ENCODE peak calls at places on chromosomes 7 and 10, in seven cellular contexts. One of them, this sample, is unnamed.

GRCh38 chr7:101159696-101160674 is 5.4 kb downstream of the VGF start:
- DNase-seq in substantia nigra: no peak
- DNase-seq in cardiac septum: no peak
- DNase-seq in IMR-90: peak; percentile 57
- DNase-seq in NCI-H2081: no peak
- DNase-seq in HT-29: no peak
- DNase-seq in body of pancreas: no peak
- DNase-seq in this sample: no peak

GRCh38 chr7:16563281-16564022 is 36.8 kb downstream of the LRRC72 start:
- DNase-seq in IMR-90: peak; percentile 0
- DNase-seq in body of pancreas: no peak
- DNase-seq in cardiac septum: no peak
- DNase-seq in HT-29: no peak
- DNase-seq in NCI-H2081: no peak
- DNase-seq in substantia nigra: no peak
- DNase-seq in this sample: no peak

GRCh38 chr7:30196408-30196807 is 61.6 kb downstream of the MTURN start:
- DNase-seq in HT-29: no peak
- DNase-seq in substantia nigra: no peak
- DNase-seq in body of pancreas: no peak
- DNase-seq in cardiac septum: no peak
- DNase-seq in IMR-90: no peak
- DNase-seq in NCI-H2081: no peak
- DNase-seq in this sample: no peak

GRCh38 chr10:132471125-132471451 is 66.5 kb upstream of the INPP5A start:
- DNase-seq in HT-29: no peak
- DNase-seq in IMR-90: no peak
- DNase-seq in NCI-H2081: no peak
- DNase-seq in body of pancreas: no peak
- DNase-seq in substantia nigra: no peak
- DNase-seq in cardiac septum: no peak
- DNase-seq in this sample: no peak

GRCh38 chr10:476458-476780 is 213.0 kb downstream of the DIP2C start:
- DNase-seq in cardiac septum: no peak
- DNase-seq in NCI-H2081: no peak
- DNase-seq in substantia nigra: no peak
- DNase-seq in body of pancreas: no peak
- DNase-seq in IMR-90: no peak
- DNase-seq in HT-29: no peak
- DNase-seq in this sample: no peak

GRCh38 chr10:123858039-123858740 is 33.4 kb downstream of the CPXM2 start:
- DNase-seq in NCI-H2081: no peak
- DNase-seq in substantia nigra: no peak
- DNase-seq in cardiac septum: no peak
- DNase-seq in IMR-90: no peak
- DNase-seq in HT-29: no peak
- DNase-seq in body of pancreas: no peak
- DNase-seq in this sample: no peak

GRCh38 chr7:158567153-158567603 is 20.4 kb downstream of the PTPRN2 start:
- DNase-seq in HT-29: no peak
- DNase-seq in substantia nigra: no peak
- DNase-seq in IMR-90: no peak
- DNase-seq in NCI-H2081: no peak
- DNase-seq in cardiac septum: no peak
- DNase-seq in body of pancreas: peak; percentile 76
- DNase-seq in this sample: no peak

GRCh38 chr10:17088118-17088806 is 41.3 kb downstream of the CUBN start:
- DNase-seq in substantia nigra: no peak
- DNase-seq in IMR-90: peak; percentile 82
- DNase-seq in HT-29: no peak
- DNase-seq in body of pancreas: no peak
- DNase-seq in cardiac septum: no peak
- DNase-seq in NCI-H2081: no peak
- DNase-seq in this sample: no peak

GRCh38 chr10:93333278-93333978 is 148.7 kb downstream of the MYOF start:
- DNase-seq in body of pancreas: no peak
- DNase-seq in HT-29: no peak
- DNase-seq in cardiac septum: no peak
- DNase-seq in NCI-H2081: peak; percentile 56
- DNase-seq in IMR-90: no peak
- DNase-seq in substantia nigra: no peak
- DNase-seq in this sample: no peak

GRCh38 chr10:123241391-123242141 is 87.4 kb downstream of the BUB3 start:
- DNase-seq in substantia nigra: no peak
- DNase-seq in body of pancreas: no peak
- DNase-seq in NCI-H2081: no peak
- DNase-seq in cardiac septum: no peak
- DNase-seq in IMR-90: no peak
- DNase-seq in HT-29: no peak
- DNase-seq in this sample: no peak

GRCh38 chr10:120827251-120827875 is 23.8 kb upstream of the WDR11 start:
- DNase-seq in NCI-H2081: no peak
- DNase-seq in body of pancreas: no peak
- DNase-seq in cardiac septum: no peak
- DNase-seq in HT-29: no peak
- DNase-seq in IMR-90: no peak
- DNase-seq in substantia nigra: no peak
- DNase-seq in this sample: no peak

GRCh38 chr7:151382079-151382885 is 27.6 kb downstream of the WDR86 start:
- DNase-seq in HT-29: no peak
- DNase-seq in body of pancreas: no peak
- DNase-seq in IMR-90: no peak
- DNase-seq in substantia nigra: no peak
- DNase-seq in cardiac septum: no peak
- DNase-seq in NCI-H2081: no peak
- DNase-seq in this sample: peak; percentile 49

GRCh38 chr7:141039366-141039765 is 24.6 kb upstream of the MRPS33 start:
- DNase-seq in substantia nigra: no peak
- DNase-seq in cardiac septum: no peak
- DNase-seq in HT-29: no peak
- DNase-seq in IMR-90: peak; percentile 30
- DNase-seq in body of pancreas: no peak
- DNase-seq in NCI-H2081: no peak
- DNase-seq in this sample: no peak

GRCh38 chr10:123135415-123136141 is at the start of gene HMX3:
- DNase-seq in NCI-H2081: no peak
- DNase-seq in IMR-90: peak; percentile 23
- DNase-seq in substantia nigra: no peak
- DNase-seq in body of pancreas: no peak
- DNase-seq in cardiac septum: no peak
- DNase-seq in HT-29: no peak
- DNase-seq in this sample: no peak

GRCh38 chr10:71693377-71693776 is 26.2 kb downstream of the C10orf105 start:
- DNase-seq in cardiac septum: no peak
- DNase-seq in substantia nigra: no peak
- DNase-seq in IMR-90: no peak
- DNase-seq in HT-29: no peak
- DNase-seq in body of pancreas: no peak
- DNase-seq in NCI-H2081: no peak
- DNase-seq in this sample: no peak

GRCh38 chr7:127903913-127904705 is 127.1 kb downstream of the LRRC4 start:
- DNase-seq in NCI-H2081: no peak
- DNase-seq in body of pancreas: no peak
- DNase-seq in IMR-90: no peak
- DNase-seq in substantia nigra: no peak
- DNase-seq in HT-29: no peak
- DNase-seq in cardiac septum: no peak
- DNase-seq in this sample: no peak

GRCh38 chr10:117653170-117653515 is 110.6 kb downstream of the EMX2 start:
- DNase-seq in HT-29: peak; percentile 31
- DNase-seq in IMR-90: peak; percentile 60
- DNase-seq in substantia nigra: no peak
- DNase-seq in body of pancreas: no peak
- DNase-seq in cardiac septum: no peak
- DNase-seq in NCI-H2081: no peak
- DNase-seq in this sample: no peak

GRCh38 chr7:105590793-105591192 is 9.5 kb upstream of the EFCAB10 start:
- DNase-seq in substantia nigra: no peak
- DNase-seq in IMR-90: no peak
- DNase-seq in HT-29: no peak
- DNase-seq in cardiac septum: no peak
- DNase-seq in body of pancreas: no peak
- DNase-seq in NCI-H2081: no peak
- DNase-seq in this sample: no peak

GRCh38 chr7:16504019-16504418 is 22.6 kb upstream of the LRRC72 start:
- DNase-seq in body of pancreas: no peak
- DNase-seq in NCI-H2081: no peak
- DNase-seq in cardiac septum: no peak
- DNase-seq in IMR-90: peak; percentile 81
- DNase-seq in HT-29: no peak
- DNase-seq in substantia nigra: no peak
- DNase-seq in this sample: no peak

GRCh38 chr7:130131191-130131834 is 61.0 kb downstream of the KLHDC10 start:
- DNase-seq in IMR-90: no peak
- DNase-seq in body of pancreas: no peak
- DNase-seq in cardiac septum: no peak
- DNase-seq in HT-29: no peak
- DNase-seq in substantia nigra: no peak
- DNase-seq in NCI-H2081: no peak
- DNase-seq in this sample: no peak

GRCh38 chr10:130495116-130495862 is 359.1 kb downstream of the GLRX3 start:
- DNase-seq in substantia nigra: no peak
- DNase-seq in body of pancreas: no peak
- DNase-seq in cardiac septum: peak; percentile 53
- DNase-seq in IMR-90: no peak
- DNase-seq in HT-29: no peak
- DNase-seq in NCI-H2081: no peak
- DNase-seq in this sample: no peak

GRCh38 chr7:141073641-141074161 is at the start of gene TMEM178B:
- DNase-seq in cardiac septum: no peak
- DNase-seq in NCI-H2081: peak; percentile 71
- DNase-seq in IMR-90: no peak
- DNase-seq in body of pancreas: no peak
- DNase-seq in substantia nigra: no peak
- DNase-seq in HT-29: peak; percentile 38
- DNase-seq in this sample: no peak

GRCh38 chr7:71925663-71926062 is 486.5 kb downstream of the CALN1 start:
- DNase-seq in cardiac septum: no peak
- DNase-seq in IMR-90: no peak
- DNase-seq in NCI-H2081: no peak
- DNase-seq in HT-29: peak; percentile 6
- DNase-seq in substantia nigra: no peak
- DNase-seq in body of pancreas: no peak
- DNase-seq in this sample: no peak

GRCh38 chr7:23285657-23286646 is 13.2 kb upstream of the MALSU1 start:
- DNase-seq in IMR-90: no peak
- DNase-seq in NCI-H2081: no peak
- DNase-seq in cardiac septum: no peak
- DNase-seq in substantia nigra: no peak
- DNase-seq in body of pancreas: no peak
- DNase-seq in HT-29: no peak
- DNase-seq in this sample: no peak

GRCh38 chr7:32518534-32519140 is 23.3 kb downstream of the AVL9 start:
- DNase-seq in cardiac septum: no peak
- DNase-seq in HT-29: no peak
- DNase-seq in substantia nigra: no peak
- DNase-seq in IMR-90: peak; percentile 71
- DNase-seq in body of pancreas: no peak
- DNase-seq in NCI-H2081: peak; percentile 8
- DNase-seq in this sample: no peak

GRCh38 chr7:62361-63116 is 129.8 kb upstream of the FAM20C start:
- DNase-seq in body of pancreas: peak; percentile 4
- DNase-seq in NCI-H2081: no peak
- DNase-seq in cardiac septum: peak; percentile 75
- DNase-seq in HT-29: no peak
- DNase-seq in IMR-90: no peak
- DNase-seq in substantia nigra: no peak
- DNase-seq in this sample: peak; percentile 44

GRCh38 chr7:134297489-134297888 is 19.2 kb downstream of the SLC35B4 start:
- DNase-seq in cardiac septum: no peak
- DNase-seq in substantia nigra: no peak
- DNase-seq in IMR-90: no peak
- DNase-seq in HT-29: no peak
- DNase-seq in body of pancreas: no peak
- DNase-seq in NCI-H2081: no peak
- DNase-seq in this sample: no peak

GRCh38 chr7:90613088-90613498 is 17.0 kb downstream of the CDK14 start:
- DNase-seq in HT-29: no peak
- DNase-seq in NCI-H2081: no peak
- DNase-seq in substantia nigra: no peak
- DNase-seq in IMR-90: peak; percentile 43
- DNase-seq in cardiac septum: no peak
- DNase-seq in body of pancreas: no peak
- DNase-seq in this sample: no peak

GRCh38 chr10:132762267-132762666 is 23.7 kb downstream of the NKX6-2 start:
- DNase-seq in HT-29: no peak
- DNase-seq in cardiac septum: no peak
- DNase-seq in IMR-90: no peak
- DNase-seq in NCI-H2081: no peak
- DNase-seq in body of pancreas: no peak
- DNase-seq in substantia nigra: no peak
- DNase-seq in this sample: no peak

GRCh38 chr7:139706837-139707236 is 71.0 kb downstream of the HIPK2 start:
- DNase-seq in cardiac septum: no peak
- DNase-seq in IMR-90: no peak
- DNase-seq in substantia nigra: no peak
- DNase-seq in HT-29: no peak
- DNase-seq in NCI-H2081: no peak
- DNase-seq in body of pancreas: no peak
- DNase-seq in this sample: no peak

GRCh38 chr7:143230602-143231457 is 9.0 kb downstream of the TAS2R40 start:
- DNase-seq in IMR-90: no peak
- DNase-seq in substantia nigra: no peak
- DNase-seq in HT-29: no peak
- DNase-seq in body of pancreas: no peak
- DNase-seq in cardiac septum: no peak
- DNase-seq in NCI-H2081: no peak
- DNase-seq in this sample: no peak

GRCh38 chr10:131418686-131419085 is 107.2 kb upstream of the TCERG1L start:
- DNase-seq in body of pancreas: no peak
- DNase-seq in HT-29: no peak
- DNase-seq in cardiac septum: no peak
- DNase-seq in substantia nigra: no peak
- DNase-seq in IMR-90: no peak
- DNase-seq in NCI-H2081: no peak
- DNase-seq in this sample: no peak

This sample was measured in upper lobe of right lung.